ENCODE peak calls at places on chromosomes 13 and 19, in six cellular contexts. I is mesendoderm, T is H1, Z is neuronal stem cell, U is trophoblast cell, V is mesenchymal stem cell. E is an unnamed sample.

GRCh38 chr19:19860756-19861390 is 4.8 kb upstream of the ZNF253 start:
- DNase-seq in I (peak; percentile 99), T (peak; percentile 87), Z (peak; percentile 84), U (peak; percentile 79), V (no peak), E (no peak)

GRCh38 chr19:32176591-32176990 is 168.8 kb upstream of the ZNF507 start:
- DNase-seq in I (no peak), T (no peak), Z (no peak), U (no peak), V (no peak), E (no peak)

GRCh38 chr19:20165971-20166592 is 932 bp upstream of the ZNF486 start:
- DNase-seq in I (no peak), T (no peak), Z (no peak), U (peak; percentile 98), V (no peak), E (no peak)

GRCh38 chr19:46015080-46015960 is 7.5 kb downstream of the PGLYRP1 start:
- DNase-seq in I (peak; percentile 82), T (peak; percentile 93), Z (peak; percentile 82), U (peak; percentile 40), V (peak; percentile 32), E (no peak)

GRCh38 chr13:78786399-78786879 is 127.5 kb upstream of the OBI1 start:
- DNase-seq in I (no peak), T (no peak), Z (no peak), U (no peak), V (no peak), E (no peak)

GRCh38 chr13:30569901-30570576 is 47.7 kb upstream of the USPL1 start:
- DNase-seq in I (peak; percentile 69), T (peak; percentile 40), Z (no peak), U (peak; percentile 68), V (peak; percentile 96), E (peak; percentile 99)

GRCh38 chr19:3556423-3556977 is 886 bp downstream of the MFSD12 start:
- DNase-seq in I (no peak), T (peak; percentile 59), Z (no peak), U (peak; percentile 28), V (no peak), E (no peak)

GRCh38 chr13:80029170-80029569 is 311.8 kb downstream of the SPRY2 start:
- DNase-seq in I (no peak), T (no peak), Z (no peak), U (no peak), V (no peak), E (no peak)

GRCh38 chr13:68988176-68988575 is 1119.5 kb upstream of the ATXN8OS start:
- DNase-seq in I (no peak), T (no peak), Z (no peak), U (no peak), V (no peak), E (no peak)

GRCh38 chr19:33390120-33390907 is 16.8 kb downstream of the CEBPG start:
- DNase-seq in I (no peak), T (no peak), Z (no peak), U (no peak), V (no peak), E (no peak)

GRCh38 chr19:39223703-39224279 is 19.7 kb upstream of the SYCN start:
- DNase-seq in I (peak; percentile 49), T (peak; percentile 65), Z (peak; percentile 37), U (peak; percentile 43), V (peak; percentile 42), E (peak; percentile 19)

GRCh38 chr19:13887529-13887928 is 10.6 kb downstream of the NANOS3 start:
- DNase-seq in I (no peak), T (no peak), Z (no peak), U (no peak), V (peak; percentile 38), E (peak; percentile 15)

GRCh38 chr19:9109959-9110358 is 2.7 kb upstream of the OR7G2 start:
- DNase-seq in I (no peak), T (no peak), Z (no peak), U (no peak), V (no peak), E (no peak)

GRCh38 chr13:73767747-73768315 is 366.4 kb downstream of the KLF12 start:
- DNase-seq in I (peak; percentile 74), T (no peak), Z (no peak), U (peak; percentile 43), V (no peak), E (no peak)

GRCh38 chr19:8988204-8988603 is 22.0 kb downstream of the MUC16 start:
- DNase-seq in I (peak; percentile 23), T (peak; percentile 52), Z (no peak), U (peak; percentile 84), V (no peak), E (no peak)

GRCh38 chr13:29791997-29792775 is 58.2 kb downstream of the UBL3 start:
- DNase-seq in I (no peak), T (no peak), Z (no peak), U (no peak), V (no peak), E (peak; percentile 69)

GRCh38 chr13:111215081-111216047 is 100.3 kb downstream of the ARHGEF7 start:
- DNase-seq in I (peak; percentile 48), T (no peak), Z (no peak), U (no peak), V (no peak), E (no peak)

GRCh38 chr19:55014714-55015113 is 23.4 kb downstream of the GP6 start:
- DNase-seq in I (no peak), T (no peak), Z (no peak), U (no peak), V (no peak), E (no peak)

DNA sequence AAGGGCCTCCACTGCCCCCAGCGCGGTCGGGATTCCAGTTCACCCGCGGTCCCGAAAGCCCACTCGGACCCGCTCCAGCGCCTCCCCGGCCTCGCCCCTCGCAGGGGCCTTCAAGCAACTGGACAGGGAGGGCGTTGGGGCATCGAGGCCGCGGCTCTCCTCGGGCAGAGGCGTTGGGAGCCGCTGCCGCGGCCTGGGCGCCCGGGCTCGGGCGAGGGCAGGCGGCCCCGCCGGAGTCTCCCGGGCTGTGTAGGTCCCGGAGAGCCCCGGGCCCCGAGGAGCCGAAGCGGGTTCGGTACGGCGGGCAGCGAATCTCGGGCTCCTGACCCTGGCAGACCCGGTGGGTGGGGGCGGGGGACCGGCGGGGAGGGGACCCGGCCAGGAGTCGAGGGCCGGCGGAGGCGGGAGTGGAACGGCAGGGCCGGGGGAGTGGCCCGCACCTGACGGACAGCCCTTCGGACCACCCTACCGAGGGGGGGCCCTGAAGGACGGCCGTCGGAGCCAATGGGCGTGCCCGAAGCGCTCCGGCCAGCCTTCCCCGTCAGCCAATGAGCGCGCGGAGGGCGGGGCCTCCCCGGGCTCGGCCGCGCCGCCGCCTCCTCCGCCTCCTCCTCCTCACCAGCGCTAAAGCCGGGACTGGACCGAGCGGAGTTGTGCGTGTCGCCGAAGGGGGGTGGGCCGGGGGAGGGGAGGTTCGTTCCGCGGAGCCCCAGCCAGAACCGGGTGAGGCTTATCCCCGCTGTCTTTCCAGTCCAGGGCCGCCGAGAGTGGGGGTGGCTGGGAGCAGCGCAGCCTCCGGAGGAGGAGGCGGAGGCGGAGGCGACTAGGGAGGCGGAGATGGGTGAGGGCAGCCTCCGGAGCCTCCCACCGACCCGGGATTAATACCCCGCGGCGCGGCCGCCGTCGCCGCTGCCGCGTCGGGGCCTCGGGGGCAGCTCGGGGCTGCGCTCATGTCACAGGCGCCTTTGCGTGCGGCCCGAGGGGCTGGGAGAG is at the start of gene ZMYM2:
- DNase-seq in I (peak; percentile 98), T (peak; percentile 100), Z (peak; percentile 97), U (peak; percentile 99), V (peak; percentile 97), E (peak; percentile 95)
- H3K4ac ChIP-seq in I (peak within 1 kb of the TSS; percentile 98), T (peak within 1 kb of the TSS; percentile 82), Z (peak within 1 kb of the TSS; percentile 98), U (peak within 1 kb of the TSS; percentile 99), V (peak within 1 kb of the TSS; percentile 98), E (peak within 1 kb of the TSS; percentile 90)

GRCh38 chr19:53381376-53381775 is 13.6 kb upstream of the ZNF765 start:
- DNase-seq in I (no peak), T (no peak), Z (no peak), U (peak; percentile 90), V (no peak), E (no peak)
- H3K4me3 ChIP-seq in I (no peak overlapping the region), T (no peak overlapping the region), Z (no peak overlapping the region), U (no peak overlapping the region), V (no peak overlapping the region), E (no peak overlapping the region)

DNA sequence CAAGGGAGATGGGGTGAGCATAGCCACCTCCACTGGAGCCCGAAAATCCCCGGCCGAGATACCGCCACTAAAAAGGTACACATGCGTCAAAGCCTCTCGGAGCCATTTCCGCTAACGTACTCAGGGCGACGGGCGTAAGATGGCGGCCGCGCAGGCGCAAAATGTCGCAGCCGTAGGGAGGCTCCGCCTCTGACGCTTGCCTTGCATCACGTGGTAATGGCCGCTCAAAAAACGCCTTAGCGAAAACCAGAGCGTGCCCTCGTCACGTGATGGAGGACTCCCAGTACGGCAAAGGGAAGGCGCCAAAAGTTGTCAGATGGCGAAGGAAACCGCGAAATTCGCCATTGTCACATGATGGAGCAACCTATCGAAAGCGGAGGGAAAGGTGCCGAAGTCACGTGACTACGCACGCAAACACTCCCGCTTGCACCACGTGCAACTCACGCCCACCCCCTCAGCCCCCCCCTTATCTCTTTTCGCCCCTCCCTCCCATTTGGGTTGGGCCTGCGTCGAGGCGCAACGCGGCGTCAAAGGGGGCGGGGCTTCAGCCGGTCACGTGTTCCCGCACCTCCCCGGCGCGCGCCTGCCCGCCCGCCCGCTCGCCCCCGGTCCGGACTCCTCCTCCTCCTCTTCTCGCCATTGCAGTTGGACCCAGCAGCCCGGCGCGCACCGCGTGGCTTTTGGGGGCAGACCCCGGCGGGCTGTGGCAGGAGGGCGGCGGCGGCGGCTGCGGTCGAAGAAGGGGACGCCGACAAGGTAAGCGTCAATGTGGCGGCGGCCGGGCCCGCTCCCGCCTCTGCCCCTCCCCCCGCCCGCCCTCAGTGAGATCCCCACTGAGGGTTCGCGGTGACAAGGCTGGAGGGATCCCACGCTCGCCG is at the start of gene ILF3:
- DNase-seq in I (peak; percentile 100), T (peak; percentile 97), Z (peak; percentile 100), U (peak; percentile 100), V (peak; percentile 100), E (peak; percentile 100)
- H3K4ac ChIP-seq in I (peak within 1 kb of the TSS; percentile 100), T (peak within 1 kb of the TSS; percentile 84), Z (peak within 1 kb of the TSS; percentile 99), U (peak within 1 kb of the TSS; percentile 98), V (peak within 1 kb of the TSS; percentile 100), E (peak within 1 kb of the TSS; percentile 96)

GRCh38 chr19:6832412-6832811 is 55.0 kb upstream of the ADGRE1 start:
- DNase-seq in I (no peak), T (no peak), Z (no peak), U (no peak), V (no peak), E (no peak)

GRCh38 chr19:6837525-6837924 is 49.9 kb upstream of the ADGRE1 start:
- DNase-seq in I (no peak), T (no peak), Z (no peak), U (no peak), V (no peak), E (no peak)

GRCh38 chr19:6835501-6835900 is 51.9 kb upstream of the ADGRE1 start:
- DNase-seq in I (no peak), T (no peak), Z (no peak), U (no peak), V (no peak), E (no peak)

GRCh38 chr19:6834433-6834832 is 52.9 kb upstream of the ADGRE1 start:
- DNase-seq in I (no peak), T (no peak), Z (no peak), U (no peak), V (no peak), E (no peak)

DNA sequence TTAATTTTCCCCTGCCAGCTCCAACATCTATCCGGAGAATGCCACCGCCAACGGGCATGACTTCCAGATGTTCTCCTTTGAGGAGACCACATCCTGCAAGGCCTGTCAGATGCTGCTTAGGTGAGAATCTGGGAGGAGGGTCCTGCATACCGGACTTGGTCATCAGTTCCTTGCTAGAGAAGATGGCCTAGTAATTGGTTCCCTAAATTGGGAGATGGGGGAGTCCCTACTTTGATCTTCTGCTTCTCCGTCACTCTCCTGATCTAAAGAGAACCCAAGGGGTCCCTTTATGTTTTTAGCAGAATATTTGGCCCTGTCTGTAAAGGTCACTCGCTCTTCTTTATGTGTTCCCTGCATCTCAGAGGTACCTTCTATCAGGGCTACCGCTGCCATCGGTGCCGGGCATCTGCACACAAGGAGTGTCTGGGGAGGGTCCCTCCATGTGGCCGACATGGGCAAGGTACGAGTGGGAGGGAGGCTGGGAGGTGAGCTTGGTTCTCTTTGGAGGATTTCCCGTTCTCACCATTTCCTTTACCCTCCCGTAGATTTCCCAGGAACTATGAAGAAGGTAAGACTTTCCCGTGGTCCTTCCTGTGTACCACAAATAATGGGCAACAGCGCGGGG is 54.1 kb upstream of the ADGRE1 start:
- DNase-seq in I (no peak), T (no peak), Z (no peak), U (no peak), V (no peak), E (no peak)
- H3K4me3 ChIP-seq in I (no peak overlapping the region), T (no peak overlapping the region), Z (no peak overlapping the region), U (no peak overlapping the region), V (no peak overlapping the region), E (no peak overlapping the region)

E was measured in IMR-90.